ENCODE peak calls at places on chromosomes 4 and X, in nine cellular contexts. One of them, this sample, is unnamed.

GRCh38 chr4:65661469-65661868 is 8.8 kb downstream of the EPHA5 start:
- DNase-seq in tibial artery: no peak
- DNase-seq in coronary artery: no peak
- DNase-seq in stomach: peak
- DNase-seq in transverse colon: no peak
- DNase-seq in thyroid gland: peak
- DNase-seq in suprapubic skin: no peak
- DNase-seq in CD4-positive, CD25-positive, alpha-beta regulatory T cell: no peak
- DNase-seq in hepatocyte: no peak
- DNase-seq in this sample: peak

GRCh38 chrX:29617276-29617675 is 598.1 kb upstream of the MAGEB2 start:
- DNase-seq in transverse colon: no peak
- DNase-seq in thyroid gland: peak
- DNase-seq in stomach: no peak
- DNase-seq in tibial artery: no peak
- DNase-seq in hepatocyte: no peak
- DNase-seq in suprapubic skin: no peak
- DNase-seq in CD4-positive, CD25-positive, alpha-beta regulatory T cell: no peak
- DNase-seq in coronary artery: no peak
- DNase-seq in this sample: no peak

GRCh38 chr4:147599764-147600163 is 17.4 kb upstream of the TMEM184C start:
- DNase-seq in suprapubic skin: no peak
- DNase-seq in CD4-positive, CD25-positive, alpha-beta regulatory T cell: no peak
- DNase-seq in stomach: no peak
- DNase-seq in thyroid gland: no peak
- DNase-seq in coronary artery: no peak
- DNase-seq in tibial artery: no peak
- DNase-seq in hepatocyte: no peak
- DNase-seq in transverse colon: no peak
- DNase-seq in this sample: no peak

GRCh38 chr4:169024762-169025161 is 14.7 kb upstream of the CBR4 start:
- DNase-seq in stomach: no peak
- DNase-seq in tibial artery: no peak
- DNase-seq in suprapubic skin: no peak
- DNase-seq in thyroid gland: no peak
- DNase-seq in hepatocyte: peak
- DNase-seq in transverse colon: no peak
- DNase-seq in CD4-positive, CD25-positive, alpha-beta regulatory T cell: no peak
- DNase-seq in coronary artery: no peak
- DNase-seq in this sample: peak

GRCh38 chr4:104901438-104901837 is 245.2 kb upstream of the TET2 start:
- DNase-seq in stomach: no peak
- DNase-seq in thyroid gland: no peak
- DNase-seq in coronary artery: no peak
- DNase-seq in hepatocyte: peak
- DNase-seq in transverse colon: no peak
- DNase-seq in tibial artery: no peak
- DNase-seq in suprapubic skin: no peak
- DNase-seq in CD4-positive, CD25-positive, alpha-beta regulatory T cell: no peak
- DNase-seq in this sample: peak

GRCh38 chrX:97563531-97564133 is 679.9 kb downstream of the RPA4 start:
- DNase-seq in coronary artery: no peak
- DNase-seq in transverse colon: peak
- DNase-seq in suprapubic skin: no peak
- DNase-seq in hepatocyte: peak
- DNase-seq in stomach: peak
- DNase-seq in CD4-positive, CD25-positive, alpha-beta regulatory T cell: no peak
- DNase-seq in thyroid gland: peak
- DNase-seq in tibial artery: no peak
- DNase-seq in this sample: peak

GRCh38 chr4:15396157-15396800 is 31.6 kb upstream of the C1QTNF7 start:
- DNase-seq in tibial artery: no peak
- DNase-seq in coronary artery: no peak
- DNase-seq in suprapubic skin: no peak
- DNase-seq in thyroid gland: peak
- DNase-seq in hepatocyte: peak
- DNase-seq in transverse colon: peak
- DNase-seq in CD4-positive, CD25-positive, alpha-beta regulatory T cell: peak
- DNase-seq in stomach: peak
- DNase-seq in this sample: no peak

GRCh38 chr4:70927502-70928139 is 25.5 kb downstream of the MOB1B start:
- DNase-seq in tibial artery: no peak
- DNase-seq in stomach: no peak
- DNase-seq in coronary artery: no peak
- DNase-seq in thyroid gland: no peak
- DNase-seq in hepatocyte: no peak
- DNase-seq in transverse colon: no peak
- DNase-seq in CD4-positive, CD25-positive, alpha-beta regulatory T cell: no peak
- DNase-seq in suprapubic skin: no peak
- DNase-seq in this sample: no peak

GRCh38 chr4:112279882-112280315 is 5.8 kb downstream of the TIFA start:
- DNase-seq in hepatocyte: no peak
- DNase-seq in CD4-positive, CD25-positive, alpha-beta regulatory T cell: no peak
- DNase-seq in stomach: no peak
- DNase-seq in transverse colon: no peak
- DNase-seq in thyroid gland: no peak
- DNase-seq in tibial artery: no peak
- DNase-seq in coronary artery: no peak
- DNase-seq in suprapubic skin: no peak
- DNase-seq in this sample: no peak
- H3K4me3 ChIP-seq in hepatocyte: no peak
- H3K4me3 ChIP-seq in CD4-positive, CD25-positive, alpha-beta regulatory T cell: peak
- H3K4me3 ChIP-seq in stomach: no peak
- H3K4me3 ChIP-seq in transverse colon: no peak
- H3K4me3 ChIP-seq in thyroid gland: no peak
- H3K4me3 ChIP-seq in tibial artery: no peak
- H3K4me3 ChIP-seq in coronary artery: peak
- H3K4me3 ChIP-seq in suprapubic skin: no peak
- H3K4me3 ChIP-seq in this sample: no peak

DNA sequence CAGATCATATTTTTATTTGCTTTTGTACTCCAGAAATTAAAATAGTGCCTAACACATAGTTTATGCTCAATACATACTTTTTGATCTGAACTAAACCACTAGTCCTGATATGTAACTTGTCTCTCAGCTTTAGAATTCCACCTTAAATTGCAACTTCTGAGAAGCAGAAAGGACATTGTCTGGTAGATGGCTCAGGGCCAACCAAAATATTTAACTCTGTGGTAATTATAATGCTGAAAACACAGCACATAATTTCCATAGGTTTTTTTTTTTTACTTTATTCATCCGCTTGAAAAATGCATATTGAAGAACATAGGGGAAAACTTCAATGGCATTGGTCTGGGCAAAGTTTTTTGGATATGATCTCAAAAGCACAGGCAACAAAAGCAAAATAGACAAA is 59.3 kb downstream of the AREG start:
- DNase-seq in tibial artery: no peak
- DNase-seq in hepatocyte: no peak
- DNase-seq in stomach: no peak
- DNase-seq in suprapubic skin: no peak
- DNase-seq in transverse colon: no peak
- DNase-seq in thyroid gland: no peak
- DNase-seq in CD4-positive, CD25-positive, alpha-beta regulatory T cell: no peak
- DNase-seq in coronary artery: no peak
- DNase-seq in this sample: no peak
- H3K27ac ChIP-seq in tibial artery: no peak
- H3K27ac ChIP-seq in hepatocyte: no peak
- H3K27ac ChIP-seq in stomach: no peak
- H3K27ac ChIP-seq in suprapubic skin: no peak
- H3K27ac ChIP-seq in transverse colon: no peak
- H3K27ac ChIP-seq in thyroid gland: no peak
- H3K27ac ChIP-seq in CD4-positive, CD25-positive, alpha-beta regulatory T cell: no peak
- H3K27ac ChIP-seq in coronary artery: no peak
- H3K27ac ChIP-seq in this sample: no peak

GRCh38 chr4:7539186-7539585 is 104.5 kb upstream of the PSAPL1 start:
- DNase-seq in coronary artery: no peak
- DNase-seq in transverse colon: no peak
- DNase-seq in tibial artery: no peak
- DNase-seq in suprapubic skin: no peak
- DNase-seq in stomach: no peak
- DNase-seq in thyroid gland: no peak
- DNase-seq in CD4-positive, CD25-positive, alpha-beta regulatory T cell: no peak
- DNase-seq in hepatocyte: no peak
- DNase-seq in this sample: no peak
- H3K4me3 ChIP-seq in coronary artery: no peak
- H3K4me3 ChIP-seq in transverse colon: no peak
- H3K4me3 ChIP-seq in tibial artery: no peak
- H3K4me3 ChIP-seq in suprapubic skin: no peak
- H3K4me3 ChIP-seq in stomach: no peak
- H3K4me3 ChIP-seq in thyroid gland: no peak
- H3K4me3 ChIP-seq in CD4-positive, CD25-positive, alpha-beta regulatory T cell: no peak
- H3K4me3 ChIP-seq in hepatocyte: no peak
- H3K4me3 ChIP-seq in this sample: no peak

GRCh38 chr4:153485860-153486259 is 19.7 kb downstream of the TMEM131L start:
- DNase-seq in coronary artery: no peak
- DNase-seq in thyroid gland: no peak
- DNase-seq in transverse colon: no peak
- DNase-seq in CD4-positive, CD25-positive, alpha-beta regulatory T cell: no peak
- DNase-seq in tibial artery: no peak
- DNase-seq in stomach: no peak
- DNase-seq in hepatocyte: no peak
- DNase-seq in suprapubic skin: no peak
- DNase-seq in this sample: no peak

GRCh38 chr4:153485374-153485773 is 19.2 kb downstream of the TMEM131L start:
- DNase-seq in stomach: no peak
- DNase-seq in transverse colon: no peak
- DNase-seq in coronary artery: no peak
- DNase-seq in CD4-positive, CD25-positive, alpha-beta regulatory T cell: no peak
- DNase-seq in thyroid gland: no peak
- DNase-seq in suprapubic skin: no peak
- DNase-seq in hepatocyte: no peak
- DNase-seq in tibial artery: no peak
- DNase-seq in this sample: no peak

GRCh38 chr4:153481474-153481873 is 15.3 kb downstream of the TMEM131L start:
- DNase-seq in CD4-positive, CD25-positive, alpha-beta regulatory T cell: no peak
- DNase-seq in tibial artery: no peak
- DNase-seq in hepatocyte: no peak
- DNase-seq in thyroid gland: no peak
- DNase-seq in suprapubic skin: no peak
- DNase-seq in stomach: no peak
- DNase-seq in coronary artery: no peak
- DNase-seq in transverse colon: no peak
- DNase-seq in this sample: no peak

GRCh38 chr4:153486281-153487151 is 20.4 kb downstream of the TMEM131L start:
- DNase-seq in coronary artery: no peak
- DNase-seq in suprapubic skin: no peak
- DNase-seq in transverse colon: no peak
- DNase-seq in CD4-positive, CD25-positive, alpha-beta regulatory T cell: no peak
- DNase-seq in stomach: peak
- DNase-seq in tibial artery: peak
- DNase-seq in hepatocyte: peak
- DNase-seq in thyroid gland: peak
- DNase-seq in this sample: peak

DNA sequence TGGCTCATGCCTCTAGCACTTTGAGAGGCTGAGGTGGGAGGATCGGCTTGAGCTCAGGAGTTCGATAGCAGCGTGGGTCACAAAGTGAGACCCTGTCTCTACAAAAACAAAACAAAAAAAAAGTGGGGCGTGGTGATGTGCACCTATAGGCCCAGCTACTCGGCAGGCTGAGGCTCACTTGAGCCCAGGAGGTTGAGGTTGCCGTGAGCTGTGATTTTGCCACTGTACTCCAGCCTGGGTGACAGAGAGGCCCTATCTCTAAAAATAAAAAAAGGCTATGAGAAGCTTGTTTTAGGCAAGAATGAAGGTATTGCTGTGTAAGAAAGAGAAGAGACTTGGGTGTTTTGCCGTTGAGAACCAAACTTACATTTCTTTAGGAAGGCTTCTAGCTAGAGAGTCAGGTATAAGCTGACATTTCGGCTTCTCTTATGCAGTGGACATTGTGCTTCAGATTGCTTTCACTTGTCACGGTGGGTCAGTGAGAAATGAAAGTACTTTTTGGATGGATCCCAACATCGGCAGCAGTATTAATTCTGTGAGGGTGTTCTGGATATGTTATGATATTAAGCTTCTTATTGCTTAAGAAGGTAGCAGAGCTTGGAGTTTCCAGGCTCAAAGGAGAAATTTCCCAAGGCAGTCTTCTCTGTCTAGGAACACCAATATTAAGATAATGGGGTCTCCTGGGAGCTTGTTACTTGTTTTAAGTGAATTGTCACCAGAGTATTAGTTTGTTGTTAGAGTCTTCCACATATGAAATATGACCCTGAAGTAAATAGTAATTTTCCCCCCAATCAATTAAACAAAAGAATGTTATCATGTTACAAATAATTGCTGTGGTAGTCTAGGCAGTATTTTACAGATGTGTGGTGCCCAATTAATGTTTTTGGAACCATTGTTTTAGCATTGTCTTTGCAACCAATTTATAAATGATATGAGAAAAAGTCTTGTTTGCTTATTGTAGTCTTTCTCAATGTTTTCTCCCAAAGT is 17.6 kb downstream of the TMEM131L start:
- DNase-seq in coronary artery: no peak
- DNase-seq in CD4-positive, CD25-positive, alpha-beta regulatory T cell: no peak
- DNase-seq in suprapubic skin: no peak
- DNase-seq in thyroid gland: no peak
- DNase-seq in stomach: no peak
- DNase-seq in hepatocyte: no peak
- DNase-seq in tibial artery: no peak
- DNase-seq in transverse colon: no peak
- DNase-seq in this sample: no peak
- H3K27ac ChIP-seq in coronary artery: peak
- H3K27ac ChIP-seq in CD4-positive, CD25-positive, alpha-beta regulatory T cell: peak
- H3K27ac ChIP-seq in suprapubic skin: no peak
- H3K27ac ChIP-seq in thyroid gland: peak
- H3K27ac ChIP-seq in stomach: peak
- H3K27ac ChIP-seq in hepatocyte: no peak
- H3K27ac ChIP-seq in tibial artery: peak
- H3K27ac ChIP-seq in transverse colon: peak
- H3K27ac ChIP-seq in this sample: no peak

DNA sequence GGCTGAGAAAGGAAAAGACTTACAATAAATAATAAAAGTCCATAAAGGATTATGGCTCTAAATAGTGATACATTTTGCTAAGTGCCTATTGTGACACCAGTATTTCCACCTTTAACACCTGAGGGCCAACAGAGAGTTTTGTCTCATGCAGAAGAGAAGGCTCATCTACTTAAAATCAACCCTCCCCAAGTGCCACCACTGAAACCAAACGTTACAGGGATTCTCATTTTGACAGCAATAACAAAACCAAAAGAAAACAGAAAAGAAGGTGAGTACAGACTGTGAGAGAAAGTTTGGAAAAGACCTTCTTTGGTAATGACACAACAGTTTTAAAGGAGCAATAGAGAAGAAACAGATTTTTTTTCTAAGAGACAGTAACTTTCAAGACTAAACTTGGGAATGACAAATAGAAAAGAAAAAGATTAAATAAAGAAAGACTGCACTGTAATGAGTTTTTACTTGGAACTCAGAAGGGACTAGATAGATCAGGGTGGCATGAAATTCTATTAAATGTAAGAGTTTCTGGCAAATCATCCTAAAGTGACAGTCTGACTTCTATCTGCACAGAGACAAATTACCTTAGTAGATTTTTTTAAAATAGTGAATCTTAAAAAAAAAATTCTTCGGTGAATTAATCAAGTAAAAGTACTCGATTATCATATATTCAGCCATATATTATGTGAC is 109.7 kb downstream of the ZNF827 start:
- DNase-seq in transverse colon: no peak
- DNase-seq in tibial artery: no peak
- DNase-seq in stomach: no peak
- DNase-seq in hepatocyte: no peak
- DNase-seq in suprapubic skin: no peak
- DNase-seq in coronary artery: no peak
- DNase-seq in CD4-positive, CD25-positive, alpha-beta regulatory T cell: no peak
- DNase-seq in thyroid gland: no peak
- DNase-seq in this sample: no peak
- H3K4me3 ChIP-seq in transverse colon: no peak
- H3K4me3 ChIP-seq in tibial artery: no peak
- H3K4me3 ChIP-seq in stomach: no peak
- H3K4me3 ChIP-seq in hepatocyte: no peak
- H3K4me3 ChIP-seq in suprapubic skin: no peak
- H3K4me3 ChIP-seq in coronary artery: no peak
- H3K4me3 ChIP-seq in CD4-positive, CD25-positive, alpha-beta regulatory T cell: no peak
- H3K4me3 ChIP-seq in thyroid gland: no peak
- H3K4me3 ChIP-seq in this sample: no peak

This sample was measured in prostate gland.